ENCODE peak calls at places on chromosomes 2 and 18, in six cellular contexts. F is caudate nucleus, V is ureter, B is psoas muscle, G is AG20443, N is B cell. L is an unnamed sample.

GRCh38 chr2:1730047-1730937 is 14.0 kb downstream of the PXDN start:
- DNase-seq in V (no peak), F (no peak), B (peak), G (peak), N (no peak), L (no peak)

GRCh38 chr2:11766016-11766415 is 19.6 kb downstream of the LPIN1 start:
- DNase-seq in F (no peak), V (no peak), N (no peak), B (no peak), G (no peak), L (no peak)

GRCh38 chr2:151972176-151973012 is 126.5 kb downstream of the CACNB4 start:
- DNase-seq in N (no peak), G (no peak), B (no peak), V (no peak), F (no peak), L (no peak)

GRCh38 chr2:13996527-13996926 is 636.0 kb upstream of the LRATD1 start:
- DNase-seq in G (no peak), V (no peak), F (no peak), B (no peak), N (no peak), L (no peak)

GRCh38 chr18:39406941-39407340 is 1841.3 kb upstream of the CELF4 start:
- DNase-seq in N (no peak), F (no peak), V (no peak), B (no peak), G (no peak), L (no peak)

GRCh38 chr18:35267161-35267651 is 22.8 kb downstream of the ZSCAN30 start:
- DNase-seq in N (peak), G (peak), F (peak), B (peak), V (peak), L (peak)

GRCh38 chr2:239809391-239809790 is 215.8 kb downstream of the NDUFA10 start:
- DNase-seq in V (no peak), N (no peak), G (no peak), F (no peak), B (no peak), L (no peak)

GRCh38 chr2:173028671-173029070 is 47.0 kb upstream of the MAP3K20 start:
- DNase-seq in G (no peak), V (no peak), B (no peak), F (no peak), N (no peak), L (peak)

GRCh38 chr2:64284751-64285150 is 140.5 kb upstream of the PELI1 start:
- DNase-seq in G (no peak), N (no peak), V (no peak), B (no peak), F (no peak), L (peak)

GRCh38 chr2:172021955-172022354 is 22.2 kb downstream of the METAP1D start:
- DNase-seq in V (no peak), B (no peak), F (no peak), N (no peak), G (peak), L (no peak)

GRCh38 chr2:238285653-238286082 is 2.7 kb downstream of the PER2 start:
- DNase-seq in N (no peak), G (peak), V (peak), B (peak), F (peak), L (peak)

GRCh38 chr2:33137331-33137730 is 190.6 kb downstream of the LTBP1 start:
- DNase-seq in G (no peak), V (no peak), N (no peak), F (no peak), B (no peak), L (no peak)

GRCh38 chr2:101152195-101153076 is 1.3 kb upstream of the TBC1D8 start:
- DNase-seq in B (peak), F (peak), N (peak), G (peak), V (no peak), L (no peak)

GRCh38 chr2:224816816-224817215 is 100.7 kb upstream of the CCDC195 start:
- DNase-seq in G (peak), V (no peak), N (no peak), B (no peak), F (no peak), L (no peak)

GRCh38 chr18:3451166-3451988 is 1.4 kb downstream of the TGIF1 start:
- DNase-seq in G (peak), V (peak), F (peak), B (peak), N (peak), L (peak)

GRCh38 chr2:129935118-129935517 is 44.3 kb upstream of the RAB6C start:
- DNase-seq in V (no peak), F (no peak), N (no peak), B (no peak), G (no peak), L (no peak)

GRCh38 chr2:206198677-206199076 is 39.0 kb downstream of the EEF1B2 start:
- DNase-seq in B (no peak), N (no peak), G (peak), V (no peak), F (no peak), L (no peak)

GRCh38 chr2:166106431-166107015 is 21.3 kb downstream of the SCN1A start:
- DNase-seq in N (no peak), F (no peak), V (no peak), G (no peak), B (no peak), L (no peak)

GRCh38 chr2:240420206-240420899 is 15.1 kb upstream of the GPC1 start:
- DNase-seq in F (no peak), N (no peak), B (no peak), G (no peak), V (peak), L (no peak)

GRCh38 chr18:53056064-53056463 is 716.1 kb downstream of the DCC start:
- DNase-seq in N (no peak), G (no peak), F (no peak), V (no peak), B (no peak), L (no peak)

GRCh38 chr2:37920570-37920969 is 4.5 kb upstream of the RMDN2 start:
- DNase-seq in F (no peak), B (no peak), G (no peak), V (no peak), N (no peak), L (no peak)

GRCh38 chr2:214889301-214889700 is 79.8 kb upstream of the BARD1 start:
- DNase-seq in F (no peak), V (no peak), G (no peak), N (no peak), B (no peak), L (no peak)

GRCh38 chr2:43057742-43058706 is 168.4 kb downstream of the ZFP36L2 start:
- DNase-seq in F (no peak), G (no peak), V (no peak), N (no peak), B (no peak), L (no peak)

GRCh38 chr2:26758790-26759321 is 5.2 kb upstream of the SLC35F6 start:
- DNase-seq in G (no peak), F (no peak), B (no peak), N (no peak), V (no peak), L (no peak)

GRCh38 chr2:178863856-178864620 is 56.8 kb upstream of the TTN start:
- DNase-seq in F (no peak), V (no peak), N (no peak), B (peak), G (peak), L (no peak)

GRCh38 chr18:48548921-48549320 is 10.1 kb downstream of the CTIF start:
- DNase-seq in V (no peak), G (no peak), N (no peak), F (no peak), B (no peak), L (no peak)

GRCh38 chr18:74645717-74646116 is 48.0 kb downstream of the ZNF407 start:
- DNase-seq in N (no peak), G (no peak), V (no peak), F (no peak), B (no peak), L (no peak)

GRCh38 chr2:15365411-15365810 is 195.7 kb downstream of the NBAS start:
- DNase-seq in V (no peak), B (no peak), N (no peak), F (no peak), G (no peak), L (no peak)

GRCh38 chr18:8965398-8965797 is 137.1 kb upstream of the NDUFV2 start:
- DNase-seq in F (no peak), V (no peak), N (no peak), G (no peak), B (no peak), L (no peak)

GRCh38 chr2:132980304-132980703 is 310.3 kb upstream of the LYPD1 start:
- DNase-seq in F (no peak), N (no peak), B (no peak), V (no peak), G (no peak), L (no peak)

GRCh38 chr2:177260398-177260797 is 4.1 kb downstream of the NFE2L2 start:
- DNase-seq in N (no peak), B (no peak), F (no peak), G (no peak), V (no peak), L (no peak)

L was measured in esophagus muscularis mucosa.